ENCODE peak calls at places on chromosome 4, in six cellular contexts. J, T, N, H, X and A are unnamed samples.

GRCh38 chr4:80407246-80407645 is 71.7 kb downstream of the CFAP299 start:
- DNase-seq in J (no peak), T (no peak), N (no peak), H (no peak), X (no peak), A (peak)

GRCh38 chr4:156998500-156999174 is 27.0 kb upstream of the PDGFC start:
- DNase-seq in J (no peak), T (no peak), N (no peak), H (no peak), X (no peak), A (no peak)

GRCh38 chr4:15345134-15345533 is 82.7 kb upstream of the C1QTNF7 start:
- DNase-seq in J (no peak), T (no peak), N (no peak), H (no peak), X (no peak), A (no peak)

GRCh38 chr4:151034829-151035228 is 19.7 kb upstream of the LRBA start:
- DNase-seq in J (no peak), T (no peak), N (no peak), H (no peak), X (no peak), A (no peak)

GRCh38 chr4:17094811-17095210 is 196.4 kb upstream of the LDB2 start:
- DNase-seq in J (no peak), T (no peak), N (no peak), H (no peak), X (no peak), A (no peak)

GRCh38 chr4:25092139-25092538 is 61.4 kb upstream of the LGI2 start:
- DNase-seq in J (no peak), T (no peak), N (no peak), H (no peak), X (no peak), A (no peak)

GRCh38 chr4:180057891-180058643 is 2185.1 kb upstream of the TENM3 start:
- DNase-seq in J (no peak), T (no peak), N (no peak), H (peak), X (no peak), A (no peak)

GRCh38 chr4:48081196-48081595 is 52.9 kb downstream of the TXK start:
- DNase-seq in J (no peak), T (no peak), N (no peak), H (no peak), X (no peak), A (no peak)

GRCh38 chr4:100208459-100208858 is 18.2 kb upstream of the DDIT4L start:
- DNase-seq in J (no peak), T (no peak), N (no peak), H (no peak), X (no peak), A (no peak)

GRCh38 chr4:138078264-138078663 is 163.9 kb downstream of the SLC7A11 start:
- DNase-seq in J (no peak), T (no peak), N (no peak), H (no peak), X (no peak), A (no peak)

GRCh38 chr4:139633661-139634060 is 32.0 kb upstream of the MGST2 start:
- DNase-seq in J (no peak), T (no peak), N (no peak), H (no peak), X (no peak), A (no peak)

GRCh38 chr4:40822781-40823180 is 73.0 kb downstream of the NSUN7 start:
- DNase-seq in J (no peak), T (no peak), N (no peak), H (no peak), X (no peak), A (no peak)